ENCODE peak calls at places on chromosomes 13 and 19, in eight cellular contexts. L is endothelial cell; S is breast epithelium; J is suprapubic skin; U is left ventricle myocardium inferior; R is heart left ventricle; Z is CD8-positive, alpha-beta T cell; H is mesothelial cell of epicardium. F is an unnamed sample.

GRCh38 chr19:38049105-38049649 is 142.2 kb downstream of the SIPA1L3 start:
- DNase-seq in L (no peak), S (no peak), J (no peak), U (no peak), R (no peak), Z (peak), H (no peak), F (no peak)

GRCh38 chr19:15669440-15669839 is 3.4 kb upstream of the CYP4F12 start:
- DNase-seq in L (no peak), S (no peak), J (no peak), U (no peak), R (no peak), Z (no peak), H (no peak), F (no peak)

GRCh38 chr13:50144473-50145160 is 129.4 kb downstream of the KCNRG start:
- DNase-seq in L (no peak), S (no peak), J (no peak), U (no peak), R (no peak), Z (no peak), H (no peak), F (no peak)

GRCh38 chr13:95023405-95023804 is 277.8 kb downstream of the ABCC4 start:
- DNase-seq in L (no peak), S (no peak), J (no peak), U (no peak), R (no peak), Z (no peak), H (no peak), F (no peak)

GRCh38 chr13:110593430-110594130 is 21.8 kb upstream of the NAXD start:
- DNase-seq in L (no peak), S (no peak), J (no peak), U (no peak), R (no peak), Z (no peak), H (no peak), F (no peak)

GRCh38 chr19:42252365-42253244 is 2.3 kb downstream of the ERF start:
- DNase-seq in L (no peak), S (peak), J (no peak), U (peak), R (no peak), Z (no peak), H (no peak), F (no peak)

GRCh38 chr13:100542546-100543156 is 45.9 kb downstream of the GGACT start:
- DNase-seq in L (no peak), S (no peak), J (peak), U (no peak), R (peak), Z (no peak), H (no peak), F (no peak)

GRCh38 chr13:88623150-88623549 is 952.0 kb downstream of the SLITRK5 start:
- DNase-seq in L (no peak), S (no peak), J (no peak), U (no peak), R (no peak), Z (no peak), H (no peak), F (no peak)

GRCh38 chr19:41927810-41928192 is 448 bp downstream of the ERFL start:
- DNase-seq in L (no peak), S (no peak), J (no peak), U (no peak), R (no peak), Z (no peak), H (no peak), F (no peak)

GRCh38 chr19:30212574-30212973 is 159.6 kb upstream of the ZNF536 start:
- DNase-seq in L (no peak), S (no peak), J (no peak), U (no peak), R (no peak), Z (no peak), H (no peak), F (no peak)

GRCh38 chr13:99723847-99724246 is 222.6 kb downstream of the TM9SF2 start:
- DNase-seq in L (no peak), S (no peak), J (no peak), U (no peak), R (no peak), Z (no peak), H (no peak), F (no peak)

GRCh38 chr19:42553292-42554045 is 25.2 kb upstream of the CEACAM1 start:
- DNase-seq in L (no peak), S (no peak), J (peak), U (peak), R (peak), Z (no peak), H (no peak), F (no peak)

GRCh38 chr19:45523642-45524256 is 16.5 kb downstream of the VASP start:
- DNase-seq in L (peak), S (peak), J (no peak), U (peak), R (peak), Z (peak), H (no peak), F (peak)

GRCh38 chr13:46633416-46633815 is 80.4 kb downstream of the LRCH1 start:
- DNase-seq in L (no peak), S (no peak), J (no peak), U (no peak), R (no peak), Z (no peak), H (no peak), F (no peak)

GRCh38 chr19:9538183-9539058 is at the start of gene ZNF426:
- DNase-seq in L (peak), S (peak), J (peak), U (peak), R (peak), Z (peak), H (peak), F (peak)

GRCh38 chr19:45161715-45162463 is 1.1 kb upstream of the NKPD1 start:
- DNase-seq in L (peak), S (no peak), J (no peak), U (no peak), R (no peak), Z (no peak), H (no peak), F (no peak)

GRCh38 chr13:46662690-46663089 is 109.7 kb downstream of the LRCH1 start:
- DNase-seq in L (no peak), S (no peak), J (no peak), U (no peak), R (no peak), Z (no peak), H (no peak), F (no peak)

GRCh38 chr13:24032252-24032651 is 128.3 kb upstream of the SPATA13 start:
- DNase-seq in L (no peak), S (no peak), J (no peak), U (no peak), R (no peak), Z (no peak), H (no peak), F (peak)

GRCh38 chr19:34360354-34360909 is 4.6 kb upstream of the GPI start:
- DNase-seq in L (no peak), S (no peak), J (no peak), U (no peak), R (no peak), Z (no peak), H (no peak), F (no peak)

GRCh38 chr19:6376512-6377193 is 920 bp upstream of the PSPN start:
- DNase-seq in L (no peak), S (no peak), J (no peak), U (no peak), R (no peak), Z (no peak), H (no peak), F (no peak)

GRCh38 chr13:34578471-34578870 is 363.6 kb upstream of the NBEA start:
- DNase-seq in L (no peak), S (peak), J (no peak), U (no peak), R (no peak), Z (no peak), H (no peak), F (no peak)

GRCh38 chr19:38596057-38596981 is 21.4 kb downstream of the MAP4K1 start:
- DNase-seq in L (peak), S (no peak), J (no peak), U (no peak), R (no peak), Z (no peak), H (peak), F (peak)

GRCh38 chr13:71339010-71339409 is 528.0 kb downstream of the DACH1 start:
- DNase-seq in L (no peak), S (no peak), J (no peak), U (no peak), R (no peak), Z (no peak), H (no peak), F (no peak)

GRCh38 chr13:25752957-25753540 is 298.8 kb downstream of the SHISA2 start:
- DNase-seq in L (no peak), S (no peak), J (no peak), U (peak), R (peak), Z (no peak), H (no peak), F (peak)

GRCh38 chr19:16373989-16374388 is 49.4 kb downstream of the KLF2 start:
- DNase-seq in L (no peak), S (no peak), J (no peak), U (no peak), R (no peak), Z (no peak), H (no peak), F (no peak)

GRCh38 chr13:41411536-41411935 is 45.8 kb upstream of the RGCC start:
- DNase-seq in L (peak), S (no peak), J (no peak), U (no peak), R (no peak), Z (no peak), H (no peak), F (no peak)

GRCh38 chr13:79393564-79394249 is 12.3 kb downstream of the RBM26 start:
- DNase-seq in L (no peak), S (no peak), J (no peak), U (no peak), R (no peak), Z (peak), H (no peak), F (no peak)

GRCh38 chr19:10760268-10760944 is 42.5 kb downstream of the DNM2 start:
- DNase-seq in L (no peak), S (no peak), J (no peak), U (no peak), R (no peak), Z (no peak), H (no peak), F (no peak)

GRCh38 chr13:108924154-108924940 is 294.9 kb downstream of the MYO16 start:
- DNase-seq in L (no peak), S (no peak), J (no peak), U (no peak), R (no peak), Z (no peak), H (no peak), F (no peak)

DNA sequence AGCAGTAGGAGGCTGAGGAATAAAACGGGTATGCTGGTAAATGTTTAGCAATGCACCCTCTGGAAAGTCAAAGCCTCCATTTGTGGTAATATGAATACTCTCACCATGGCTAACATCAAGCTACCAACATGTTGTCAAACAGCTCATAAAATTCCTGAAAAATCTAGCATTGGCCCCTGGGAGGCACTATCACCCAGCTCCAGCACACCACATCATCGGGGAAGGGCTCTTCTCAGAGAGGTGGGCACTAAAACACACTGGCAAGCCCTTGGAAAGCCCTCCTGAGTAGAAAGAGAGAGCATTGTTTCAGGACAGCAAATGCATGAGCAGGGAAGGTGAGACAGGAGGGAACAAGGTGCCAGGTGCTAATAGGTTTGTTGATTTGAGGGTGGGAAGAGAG is 53.9 kb upstream of the FLT1 start:
- DNase-seq in L (no peak), S (no peak), J (no peak), U (no peak), R (no peak), Z (no peak), H (no peak), F (no peak)
- TF ChIP-seq CTCF in L (no peak), S (no peak), J (no peak), U (no peak), R (no peak), Z (no peak), H (no peak), F (no peak)

DNA sequence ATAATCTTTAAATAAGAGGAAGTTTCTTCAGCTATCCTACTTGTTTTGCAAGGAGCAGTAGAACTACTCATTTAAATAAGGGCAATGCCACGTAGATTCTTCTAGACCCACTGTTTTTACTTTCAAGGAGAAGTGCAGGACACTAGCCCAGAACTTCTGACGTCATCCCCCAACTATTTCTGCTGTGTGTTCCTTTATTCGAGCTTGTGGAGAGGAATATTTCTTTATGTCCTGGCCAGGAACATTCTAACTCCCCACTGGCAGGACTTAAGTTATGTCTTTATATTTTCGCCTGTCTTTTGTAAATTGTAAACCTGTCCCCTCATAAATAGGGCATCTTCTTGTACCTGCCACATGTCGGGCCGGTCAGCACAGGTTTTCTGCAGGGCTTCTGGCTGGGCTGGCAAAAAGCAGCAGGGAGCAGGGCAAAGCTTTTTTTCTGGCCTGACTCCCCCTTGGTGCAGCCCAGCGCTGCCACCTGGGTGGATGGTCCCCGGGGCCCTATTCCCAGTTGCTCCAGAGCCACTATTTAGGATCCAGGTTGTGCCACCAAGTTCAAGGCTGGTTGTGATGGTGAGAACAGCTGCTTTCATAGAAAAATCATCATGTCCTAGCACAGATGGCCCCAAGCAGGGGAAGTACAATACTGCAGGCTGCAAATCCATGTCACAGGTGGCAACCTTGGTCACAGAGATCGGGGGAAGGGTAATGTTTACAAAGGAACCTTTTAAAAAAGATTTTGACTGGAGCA is 1.8 kb downstream of the MBNL2 start:
- DNase-seq in L (no peak), S (peak), J (no peak), U (peak), R (peak), Z (no peak), H (no peak), F (peak)
- TF ChIP-seq CTCF in L (no peak), S (no peak), J (no peak), U (peak), R (no peak), Z (no peak), H (no peak), F (no peak)

DNA sequence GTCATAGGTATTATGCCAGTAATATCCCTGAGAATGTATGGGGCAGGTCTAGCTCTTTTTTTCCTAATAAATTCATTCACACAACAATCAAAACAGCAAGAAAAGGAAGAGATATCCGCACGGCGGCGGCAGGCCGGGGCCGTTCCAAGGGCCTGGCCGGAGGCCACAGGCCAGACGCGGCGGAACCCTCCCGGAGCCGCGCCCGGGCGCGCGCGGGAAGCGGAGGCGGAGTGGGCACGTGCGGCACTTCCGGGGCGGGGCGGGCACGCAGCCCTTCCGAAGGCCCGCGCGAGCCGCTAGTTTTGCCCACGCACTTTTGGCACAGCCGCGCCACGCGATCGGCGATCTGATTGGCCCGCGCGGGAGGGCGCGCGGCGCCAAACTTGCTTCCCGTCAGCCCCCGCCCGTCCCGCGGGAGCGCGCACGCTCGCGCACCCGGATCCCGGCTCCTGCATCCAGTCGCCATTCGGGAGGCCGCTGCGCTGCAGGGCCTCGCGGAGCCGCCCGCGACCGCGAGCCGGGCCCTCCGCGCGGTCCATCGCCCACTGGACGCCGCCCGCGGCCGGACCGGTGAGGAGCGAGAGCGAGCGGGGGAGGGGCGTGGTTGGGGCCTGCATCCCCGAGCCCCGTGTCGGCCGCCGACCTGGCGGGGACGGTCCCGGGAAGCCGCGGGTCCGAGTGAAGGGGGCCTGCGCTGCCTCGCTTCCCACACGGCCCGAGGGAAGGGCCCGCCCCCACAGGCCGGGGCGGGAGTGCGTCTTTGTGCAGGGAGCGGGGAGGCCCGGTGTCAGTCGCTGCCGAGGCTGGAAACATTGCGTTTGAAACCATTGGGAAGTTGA is at the start of gene CHAMP1:
- DNase-seq in L (peak), S (peak), J (peak), U (peak), R (peak), Z (peak), H (peak), F (peak)
- TF ChIP-seq CTCF in L (no peak), S (no peak), J (no peak), U (no peak), R (no peak), Z (no peak), H (no peak), F (no peak)

DNA sequence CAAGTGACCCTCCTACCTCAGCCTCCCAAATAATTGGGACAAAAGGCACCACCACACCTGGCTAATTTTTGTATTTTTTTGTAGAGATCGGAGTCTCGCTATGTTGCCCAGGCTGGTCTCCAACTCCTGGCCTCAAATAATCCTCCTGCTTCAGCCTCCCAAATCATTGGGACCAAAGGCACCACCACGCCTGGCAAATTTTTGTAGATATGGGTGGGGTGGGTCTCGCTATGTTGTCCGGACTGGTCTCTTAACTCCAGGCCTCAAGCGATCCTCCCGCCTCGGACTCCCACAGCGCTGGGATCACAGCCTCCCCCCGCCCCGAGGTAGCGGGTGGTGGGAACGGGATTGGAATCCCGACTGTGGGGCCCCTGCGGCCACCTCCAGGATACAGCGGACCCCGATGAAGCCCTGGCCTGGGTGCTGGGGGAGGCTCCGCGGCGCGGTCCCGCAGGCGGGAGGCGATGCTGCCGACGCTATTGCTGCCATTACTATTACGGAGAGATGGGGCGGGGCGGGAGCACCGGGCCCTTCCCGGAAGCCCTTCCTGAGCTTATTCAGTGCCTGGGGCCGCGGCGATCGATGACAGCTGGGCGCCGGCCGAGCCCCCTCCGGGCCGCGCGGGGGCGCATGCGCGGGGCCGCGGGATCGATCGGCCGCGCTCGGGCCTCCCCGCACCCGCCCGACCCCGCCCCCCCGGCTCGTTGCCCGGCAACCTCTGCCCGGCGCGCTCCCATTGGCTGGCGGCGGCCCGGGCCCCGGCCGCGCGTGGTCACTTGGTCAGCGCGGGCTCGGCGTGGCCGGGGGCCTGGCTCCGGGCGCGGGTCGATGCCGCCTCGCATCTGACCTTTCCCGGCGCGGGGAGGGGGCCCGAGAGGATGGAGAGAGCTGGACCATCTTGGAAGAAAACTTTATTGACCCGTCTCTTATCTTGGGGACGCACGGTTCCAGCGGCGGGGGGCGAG is 27.9 kb upstream of the ONECUT3 start:
- DNase-seq in L (peak), S (no peak), J (no peak), U (peak), R (peak), Z (peak), H (peak), F (no peak)
- TF ChIP-seq CTCF in L (no peak), S (no peak), J (no peak), U (no peak), R (no peak), Z (no peak), H (no peak), F (no peak)